ENCODE peak calls at places on chromosomes 12 and 14, in four cellular contexts. One of them, this sample, is unnamed.

GRCh38 chr12:13179159-13180074 is 17.1 kb upstream of the EMP1 start:
- DNase-seq in testis: peak
- DNase-seq in osteoblast: peak
- DNase-seq in Panc1: no peak
- DNase-seq in this sample: peak

GRCh38 chr14:50001999-50002925 is 109.4 kb downstream of the ARF6 start:
- DNase-seq in testis: no peak
- DNase-seq in osteoblast: peak
- DNase-seq in Panc1: no peak
- DNase-seq in this sample: no peak

GRCh38 chr12:131829351-131829794 is 1.2 kb downstream of the MMP17 start:
- DNase-seq in testis: peak
- DNase-seq in osteoblast: peak
- DNase-seq in Panc1: no peak
- DNase-seq in this sample: no peak

GRCh38 chr12:94563261-94563660 is 87.1 kb downstream of the TMCC3 start:
- DNase-seq in testis: no peak
- DNase-seq in osteoblast: no peak
- DNase-seq in Panc1: no peak
- DNase-seq in this sample: peak

GRCh38 chr14:75604979-75605825 is 26.8 kb downstream of the FLVCR2 start:
- DNase-seq in testis: peak
- DNase-seq in osteoblast: no peak
- DNase-seq in Panc1: no peak
- DNase-seq in this sample: no peak

GRCh38 chr12:104752883-104753282 is 205.2 kb downstream of the SLC41A2 start:
- DNase-seq in testis: no peak
- DNase-seq in osteoblast: no peak
- DNase-seq in Panc1: no peak
- DNase-seq in this sample: no peak

GRCh38 chr12:115752151-115752550 is 525.3 kb downstream of the MED13L start:
- DNase-seq in testis: no peak
- DNase-seq in osteoblast: no peak
- DNase-seq in Panc1: no peak
- DNase-seq in this sample: no peak

GRCh38 chr14:56782701-56783100 is 27.6 kb downstream of the OTX2 start:
- DNase-seq in testis: no peak
- DNase-seq in osteoblast: no peak
- DNase-seq in Panc1: no peak
- DNase-seq in this sample: no peak

GRCh38 chr12:101414533-101415119 is 7.1 kb upstream of the ARL1 start:
- DNase-seq in testis: peak
- DNase-seq in osteoblast: peak
- DNase-seq in Panc1: peak
- DNase-seq in this sample: peak

GRCh38 chr12:1287446-1287975 is 296.5 kb downstream of the ERC1 start:
- DNase-seq in testis: no peak
- DNase-seq in osteoblast: no peak
- DNase-seq in Panc1: no peak
- DNase-seq in this sample: no peak

GRCh38 chr12:80551897-80552296 is 107.9 kb downstream of the PTPRQ start:
- DNase-seq in testis: no peak
- DNase-seq in osteoblast: no peak
- DNase-seq in Panc1: no peak
- DNase-seq in this sample: no peak

GRCh38 chr14:95023886-95024285 is 133.4 kb downstream of the DICER1 start:
- DNase-seq in testis: no peak
- DNase-seq in osteoblast: no peak
- DNase-seq in Panc1: no peak
- DNase-seq in this sample: no peak

GRCh38 chr14:57389646-57390036 is 745 bp upstream of the NAA30 start:
- DNase-seq in testis: peak
- DNase-seq in osteoblast: no peak
- DNase-seq in Panc1: no peak
- DNase-seq in this sample: peak

GRCh38 chr14:51593397-51593796 is 58.3 kb upstream of the FRMD6 start:
- DNase-seq in testis: no peak
- DNase-seq in osteoblast: no peak
- DNase-seq in Panc1: no peak
- DNase-seq in this sample: no peak

GRCh38 chr12:124557518-124558223 is 9.7 kb downstream of the NCOR2 start:
- DNase-seq in testis: no peak
- DNase-seq in osteoblast: peak
- DNase-seq in Panc1: no peak
- DNase-seq in this sample: peak

GRCh38 chr12:52965337-52965731 is 16.4 kb downstream of the KRT18 start:
- DNase-seq in testis: no peak
- DNase-seq in osteoblast: peak
- DNase-seq in Panc1: no peak
- DNase-seq in this sample: no peak

GRCh38 chr12:71576546-71576945 is 87.1 kb downstream of the ZFC3H1 start:
- DNase-seq in testis: no peak
- DNase-seq in osteoblast: peak
- DNase-seq in Panc1: no peak
- DNase-seq in this sample: peak

GRCh38 chr14:92653162-92653651 is 95.2 kb downstream of the LGMN start:
- DNase-seq in testis: no peak
- DNase-seq in osteoblast: no peak
- DNase-seq in Panc1: no peak
- DNase-seq in this sample: no peak

GRCh38 chr12:28899951-28900350 is 249.1 kb upstream of the FAR2 start:
- DNase-seq in testis: no peak
- DNase-seq in osteoblast: peak
- DNase-seq in Panc1: no peak
- DNase-seq in this sample: no peak

GRCh38 chr12:116319316-116319715 is 41.8 kb upstream of the MED13L start:
- DNase-seq in testis: no peak
- DNase-seq in osteoblast: no peak
- DNase-seq in Panc1: no peak
- DNase-seq in this sample: no peak

GRCh38 chr14:85310491-85311272 is 219.3 kb upstream of the FLRT2 start:
- DNase-seq in testis: no peak
- DNase-seq in osteoblast: no peak
- DNase-seq in Panc1: no peak
- DNase-seq in this sample: no peak

GRCh38 chr12:69052613-69053408 is 119.8 kb upstream of the CPM start:
- DNase-seq in testis: no peak
- DNase-seq in osteoblast: peak
- DNase-seq in Panc1: no peak
- DNase-seq in this sample: no peak

GRCh38 chr12:64724201-64724745 is 34.9 kb downstream of the GNS start:
- DNase-seq in testis: no peak
- DNase-seq in osteoblast: no peak
- DNase-seq in Panc1: no peak
- DNase-seq in this sample: no peak

GRCh38 chr14:50082784-50083466 is 33.4 kb downstream of the VCPKMT start:
- DNase-seq in testis: no peak
- DNase-seq in osteoblast: peak
- DNase-seq in Panc1: no peak
- DNase-seq in this sample: no peak

GRCh38 chr12:12056951-12057350 is 13.8 kb upstream of the BCL2L14 start:
- DNase-seq in testis: no peak
- DNase-seq in osteoblast: no peak
- DNase-seq in Panc1: no peak
- DNase-seq in this sample: no peak

GRCh38 chr12:47377414-47378221 is 297.9 kb upstream of the AMIGO2 start:
- DNase-seq in testis: peak
- DNase-seq in osteoblast: peak
- DNase-seq in Panc1: no peak
- DNase-seq in this sample: no peak

GRCh38 chr12:6824962-6825381 is 3.2 kb upstream of the P3H3 start:
- DNase-seq in testis: no peak
- DNase-seq in osteoblast: peak
- DNase-seq in Panc1: no peak
- DNase-seq in this sample: no peak

GRCh38 chr12:68175566-68176033 is 16.1 kb upstream of the IFNG start:
- DNase-seq in testis: no peak
- DNase-seq in osteoblast: no peak
- DNase-seq in Panc1: no peak
- DNase-seq in this sample: no peak

GRCh38 chr14:20623798-20624197 is 17.7 kb downstream of the OR6S1 start:
- DNase-seq in testis: no peak
- DNase-seq in osteoblast: no peak
- DNase-seq in Panc1: no peak
- DNase-seq in this sample: no peak

GRCh38 chr12:49921299-49921698 is 17.6 kb upstream of the FAIM2 start:
- DNase-seq in testis: no peak
- DNase-seq in osteoblast: no peak
- DNase-seq in Panc1: no peak
- DNase-seq in this sample: no peak

DNA sequence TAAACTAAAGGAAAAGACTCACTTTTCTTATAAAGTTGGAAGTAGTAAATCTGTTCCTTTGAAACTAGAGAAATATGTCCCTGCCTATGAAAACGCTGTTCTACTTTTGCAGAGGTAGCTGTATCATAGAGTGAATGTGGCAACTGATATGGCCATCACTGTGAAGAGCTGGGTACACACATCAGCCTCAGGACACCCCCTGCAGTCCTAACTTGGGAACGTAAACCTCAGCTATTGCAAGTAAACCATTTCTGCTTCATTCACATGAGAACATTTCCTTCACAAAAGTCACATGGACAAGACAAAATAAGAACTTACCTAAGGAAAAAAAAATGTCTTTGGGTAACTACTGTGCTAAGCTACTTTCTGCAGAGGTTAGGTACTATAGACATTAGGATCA is 233.3 kb upstream of the PPFIA2 start:
- DNase-seq in testis: peak
- DNase-seq in osteoblast: no peak
- DNase-seq in Panc1: no peak
- DNase-seq in this sample: peak
- TF ChIP-seq CTCF in testis: no peak
- TF ChIP-seq CTCF in osteoblast: no peak
- TF ChIP-seq CTCF in Panc1: peak
- TF ChIP-seq CTCF in this sample: peak

GRCh38 chr14:23546450-23547035 is 5.0 kb downstream of the ZFHX2 start:
- DNase-seq in testis: no peak
- DNase-seq in osteoblast: no peak
- DNase-seq in Panc1: no peak
- DNase-seq in this sample: no peak

GRCh38 chr14:23543403-23543802 is 8.2 kb downstream of the ZFHX2 start:
- DNase-seq in testis: no peak
- DNase-seq in osteoblast: peak
- DNase-seq in Panc1: no peak
- DNase-seq in this sample: no peak

GRCh38 chr14:23545740-23546411 is 5.7 kb downstream of the ZFHX2 start:
- DNase-seq in testis: no peak
- DNase-seq in osteoblast: peak
- DNase-seq in Panc1: no peak
- DNase-seq in this sample: no peak

GRCh38 chr14:23542261-23542660 is 9.3 kb downstream of the ZFHX2 start:
- DNase-seq in testis: no peak
- DNase-seq in osteoblast: no peak
- DNase-seq in Panc1: no peak
- DNase-seq in this sample: no peak

DNA sequence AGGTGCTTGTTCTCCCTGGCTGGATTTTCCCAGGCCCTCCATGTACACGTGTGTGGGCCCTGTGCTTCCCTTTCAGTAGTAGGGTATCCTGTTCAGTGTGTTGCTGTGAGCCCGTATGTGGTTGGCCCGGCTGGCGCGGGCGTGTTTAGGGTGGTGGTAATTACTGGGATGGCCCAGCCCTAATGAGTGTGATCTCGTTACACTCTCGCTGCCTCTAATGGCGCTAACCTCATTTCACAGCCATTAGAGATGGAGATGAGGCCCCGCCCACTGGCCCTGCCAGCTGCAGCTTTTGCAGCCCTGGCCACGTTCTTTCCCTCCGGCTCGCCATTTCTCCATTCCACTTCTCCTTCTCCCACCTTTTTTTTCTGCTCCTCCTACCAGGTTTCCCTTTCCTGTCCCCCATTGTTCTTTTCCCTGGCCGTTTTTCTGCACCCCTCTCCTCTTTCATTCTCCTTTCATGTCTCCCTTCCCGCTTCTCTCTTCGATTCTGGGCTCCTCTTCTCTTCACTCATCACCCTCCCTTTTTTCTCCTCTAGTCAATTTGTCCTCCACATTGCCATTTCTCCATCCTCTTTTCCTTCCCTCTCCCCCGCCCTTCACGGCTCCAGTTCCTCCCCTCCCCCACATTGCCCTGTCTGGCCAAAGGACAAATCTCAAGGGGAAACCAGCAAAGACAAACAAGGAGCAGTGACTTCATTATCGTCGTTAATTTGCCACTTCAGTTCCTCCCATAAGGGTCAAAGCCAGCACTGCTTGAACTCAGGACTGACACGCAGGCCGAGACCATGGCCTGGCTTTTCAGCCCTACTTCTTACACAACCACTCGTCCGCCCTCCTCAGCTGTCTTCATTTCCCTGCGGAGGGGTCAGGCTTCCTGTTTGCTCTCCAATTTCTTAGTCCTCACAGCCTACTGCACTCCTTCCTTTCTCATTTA is 6.8 kb downstream of the ZFHX2 start:
- DNase-seq in testis: no peak
- DNase-seq in osteoblast: peak
- DNase-seq in Panc1: no peak
- DNase-seq in this sample: no peak
- H3K4me3 ChIP-seq in testis: no peak
- H3K4me3 ChIP-seq in osteoblast: no peak
- H3K4me3 ChIP-seq in Panc1: no peak
- H3K4me3 ChIP-seq in this sample: no peak

GRCh38 chr14:68476212-68476964 is 316.5 kb downstream of the ZFP36L1 start:
- DNase-seq in testis: no peak
- DNase-seq in osteoblast: no peak
- DNase-seq in Panc1: no peak
- DNase-seq in this sample: no peak

GRCh38 chr14:68475802-68476201 is 317.1 kb downstream of the ZFP36L1 start:
- DNase-seq in testis: no peak
- DNase-seq in osteoblast: no peak
- DNase-seq in Panc1: no peak
- DNase-seq in this sample: no peak

GRCh38 chr14:68473794-68474193 is 319.1 kb downstream of the ZFP36L1 start:
- DNase-seq in testis: no peak
- DNase-seq in osteoblast: no peak
- DNase-seq in Panc1: no peak
- DNase-seq in this sample: no peak

GRCh38 chr14:68473050-68473449 is 319.8 kb downstream of the ZFP36L1 start:
- DNase-seq in testis: no peak
- DNase-seq in osteoblast: no peak
- DNase-seq in Panc1: no peak
- DNase-seq in this sample: no peak

DNA sequence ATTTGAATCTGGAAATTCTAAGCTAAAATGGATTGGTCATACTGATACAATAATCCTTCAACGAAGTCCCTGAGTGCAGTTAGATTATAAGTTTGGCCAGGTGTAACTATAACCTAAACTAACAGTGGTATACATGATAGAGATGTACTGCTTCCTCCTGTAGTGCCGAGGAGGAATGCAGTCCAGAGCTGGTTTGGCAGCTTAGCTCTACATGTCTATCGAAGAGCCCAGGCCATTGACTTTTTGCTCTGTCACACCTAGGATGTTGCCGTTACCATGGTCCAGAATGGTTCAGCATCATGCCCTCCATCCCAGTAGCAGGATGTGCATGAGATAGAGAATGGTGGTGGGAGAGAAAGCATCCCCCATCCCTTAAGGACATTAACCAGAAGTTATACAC is 318.1 kb downstream of the ZFP36L1 start:
- DNase-seq in testis: no peak
- DNase-seq in osteoblast: no peak
- DNase-seq in Panc1: no peak
- DNase-seq in this sample: no peak
- H3K27ac ChIP-seq in testis: no peak
- H3K27ac ChIP-seq in osteoblast: no peak
- H3K27ac ChIP-seq in Panc1: no peak
- H3K27ac ChIP-seq in this sample: no peak

GRCh38 chr12:120738252-120739030 is 12.8 kb downstream of the ACADS start:
- DNase-seq in testis: no peak
- DNase-seq in osteoblast: no peak
- DNase-seq in Panc1: no peak
- DNase-seq in this sample: no peak
- TF ChIP-seq CTCF in testis: no peak
- TF ChIP-seq CTCF in osteoblast: no peak
- TF ChIP-seq CTCF in Panc1: no peak
- TF ChIP-seq CTCF in this sample: no peak